ENCODE peak calls at places on chromosomes 16 and 17, in six cellular contexts. V is fibroblast of mammary gland; C is stimulated activated CD4-positive, alpha-beta T cell treated with anti-CD3 and anti-CD28 coated beads, Interleukin-1b, Interleukin-23, amount 100 ng/mL, for 24 hours; D is ovary; E is frontal cortex; O is A673. S is an unnamed sample.

GRCh38 chr17:55238931-55239297 is 25.8 kb upstream of the HLF start:
- DNase-seq in D (peak), C (no peak), V (no peak), O (peak), E (peak), S (no peak)

GRCh38 chr16:67936124-67936875 is at the start of gene PSMB10:
- DNase-seq in V (peak), D (peak), E (peak), O (peak), C (no peak), S (peak)

GRCh38 chr16:13961099-13961811 is 41.3 kb downstream of the ERCC4 start:
- DNase-seq in V (peak), O (peak), C (no peak), D (no peak), E (no peak), S (no peak)

GRCh38 chr16:83915491-83915890 is 16.6 kb downstream of the MLYCD start:
- DNase-seq in D (no peak), O (no peak), E (peak), V (no peak), C (no peak), S (no peak)

GRCh38 chr16:77918792-77919707 is 103.3 kb upstream of the CLEC3A start:
- DNase-seq in E (no peak), V (no peak), D (no peak), O (no peak), C (no peak), S (no peak)

GRCh38 chr17:37792787-37793186 is 47.9 kb upstream of the HNF1B start:
- DNase-seq in E (no peak), D (no peak), O (peak), V (peak), C (no peak), S (no peak)

GRCh38 chr17:65790241-65790640 is 228.8 kb upstream of the AXIN2 start:
- DNase-seq in C (no peak), V (no peak), O (no peak), E (no peak), D (no peak), S (no peak)

GRCh38 chr16:3979518-3979917 is 99.0 kb upstream of the CREBBP start:
- DNase-seq in O (no peak), V (no peak), E (no peak), D (no peak), C (no peak), S (no peak)

GRCh38 chr17:38601539-38602351 is 4.0 kb downstream of the SRCIN1 start:
- DNase-seq in C (no peak), V (no peak), O (no peak), D (no peak), E (no peak), S (no peak)

GRCh38 chr17:47267354-47267828 is 13.8 kb downstream of the ITGB3 start:
- DNase-seq in V (peak), E (no peak), C (no peak), D (no peak), O (no peak), S (no peak)

GRCh38 chr16:31714899-31715504 is 158.6 kb upstream of the ZNF267 start:
- DNase-seq in E (no peak), C (no peak), D (no peak), V (peak), O (no peak), S (no peak)

GRCh38 chr17:50209472-50210248 is 8.2 kb upstream of the COL1A1 start:
- DNase-seq in C (no peak), O (peak), E (no peak), D (peak), V (peak), S (peak)

GRCh38 chr17:57107498-57108101 is 22.6 kb downstream of the AKAP1 start:
- DNase-seq in O (no peak), D (no peak), E (no peak), C (no peak), V (no peak), S (no peak)

GRCh38 chr17:4345569-4345968 is 20.9 kb downstream of the UBE2G1 start:
- DNase-seq in D (no peak), V (no peak), C (no peak), O (no peak), E (no peak), S (no peak)

GRCh38 chr16:30030841-30031413 is at the start of gene TLCD3B:
- DNase-seq in O (no peak), V (no peak), C (no peak), D (no peak), E (no peak), S (no peak)

GRCh38 chr17:74466111-74466784 is at the start of gene CD300A:
- DNase-seq in E (no peak), V (no peak), C (no peak), O (no peak), D (no peak), S (no peak)

GRCh38 chr16:29126057-29126494 is 141.2 kb downstream of the LAT start:
- DNase-seq in D (no peak), V (no peak), E (no peak), O (no peak), C (no peak), S (no peak)

GRCh38 chr16:79093554-79093967 is 507.0 kb downstream of the MAF start:
- DNase-seq in O (no peak), E (peak), D (no peak), V (no peak), C (no peak), S (no peak)

GRCh38 chr16:54236761-54237160 is 49.8 kb downstream of the IRX3 start:
- DNase-seq in D (no peak), O (peak), E (no peak), C (no peak), V (peak), S (no peak)

GRCh38 chr17:79981661-79982101 is 54.0 kb downstream of the TBC1D16 start:
- DNase-seq in E (no peak), C (no peak), V (no peak), D (peak), O (no peak), S (no peak)

GRCh38 chr17:44502598-44503079 is 567 bp downstream of the GPATCH8 start:
- DNase-seq in C (no peak), O (no peak), E (no peak), D (no peak), V (peak), S (no peak)

S was measured in mesothelial cell of epicardium.